ENCODE peak calls at places on chromosomes 3 and 15, in seven cellular contexts. Z is endodermal cell, N is right atrium auricular region, X is left lung, P is Karpas-422, I is ovary, D is HCT116. C is an unnamed sample. For H3K27me3 and H3K4me1, the result is how much of the 10 kb centered on the place peaks cover.

GRCh38 chr3:194686414-194686815 is 732 bp downstream of the FAM43A start:
- DNase-seq in Z (no peak), N (no peak), X (no peak), P (no peak), I (no peak), D (no peak), C (no peak)

GRCh38 chr15:95429345-95429744 is 901.2 kb upstream of the NR2F2 start:
- DNase-seq in Z (no peak), N (no peak), X (no peak), P (no peak), I (no peak), D (no peak), C (no peak)

GRCh38 chr15:36495464-36495863 is 84.0 kb upstream of the CDIN1 start:
- DNase-seq in Z (no peak), N (no peak), X (no peak), P (no peak), I (no peak), D (no peak), C (no peak)

GRCh38 chr3:133536635-133536980 is 36.9 kb upstream of the CDV3 start:
- DNase-seq in Z (no peak), N (no peak), X (no peak), P (no peak), I (no peak), D (no peak), C (no peak)

GRCh38 chr3:31240013-31240412 is 292.7 kb upstream of the STT3B start:
- DNase-seq in Z (no peak), N (no peak), X (no peak), P (no peak), I (no peak), D (no peak), C (no peak)

GRCh38 chr15:71275098-71275497 is 159.8 kb downstream of the THSD4 start:
- DNase-seq in Z (no peak), N (no peak), X (no peak), P (no peak), I (no peak), D (no peak), C (no peak)

GRCh38 chr3:141877911-141878310 is 1.5 kb downstream of the ATP1B3 start:
- DNase-seq in Z (no peak), N (no peak), X (no peak), P (peak), I (no peak), D (no peak), C (no peak)

GRCh38 chr15:40343512-40343911 is 2.8 kb upstream of the CCDC9B start:
- DNase-seq in Z (no peak), N (no peak), X (no peak), P (no peak), I (no peak), D (no peak), C (no peak)

GRCh38 chr3:146640955-146641867 is 36.1 kb upstream of the PLSCR5 start:
- DNase-seq in Z (peak), N (no peak), X (no peak), P (peak), I (no peak), D (peak), C (no peak)

GRCh38 chr15:89377842-89378698 is 43.4 kb upstream of the POLG start:
- DNase-seq in Z (peak), N (no peak), X (peak), P (no peak), I (no peak), D (no peak), C (no peak)
- H3K27me3 ChIP-seq in Z (half or more), N (under half), X (half or more), P (under half), I (under half), D (under half), C (under half)

GRCh38 chr15:80599359-80599758 is 95.8 kb upstream of the ABHD17C start:
- DNase-seq in Z (no peak), N (no peak), X (no peak), P (no peak), I (no peak), D (no peak), C (no peak)
- H3K4me1 ChIP-seq in Z (under half), N (under half), X (under half), P (under half), I (under half), D (under half), C (under half)

DNA sequence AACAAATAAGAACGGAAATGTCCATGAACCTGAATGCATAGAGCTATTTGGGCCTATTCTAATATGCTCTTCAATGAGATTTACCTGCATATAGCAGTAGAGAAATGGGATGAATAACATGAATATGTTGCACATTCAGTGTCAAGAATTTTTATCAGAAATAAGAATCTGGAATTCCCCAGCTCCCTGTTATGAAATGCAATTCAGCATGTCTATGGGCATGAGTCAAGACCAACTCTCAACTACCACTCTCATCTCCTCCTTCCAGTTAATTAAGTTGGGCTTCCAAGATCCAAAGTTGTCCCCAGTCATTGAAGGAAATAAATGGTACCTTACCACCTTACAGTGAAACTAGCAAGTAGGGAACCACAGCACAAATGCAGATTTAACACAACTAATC is 133.7 kb upstream of the ALCAM start:
- DNase-seq in Z (no peak), N (no peak), X (no peak), P (no peak), I (no peak), D (no peak), C (no peak)
- H3K27me3 ChIP-seq in Z (under half), N (under half), X (under half), P (under half), I (under half), D (under half), C (under half)

DNA sequence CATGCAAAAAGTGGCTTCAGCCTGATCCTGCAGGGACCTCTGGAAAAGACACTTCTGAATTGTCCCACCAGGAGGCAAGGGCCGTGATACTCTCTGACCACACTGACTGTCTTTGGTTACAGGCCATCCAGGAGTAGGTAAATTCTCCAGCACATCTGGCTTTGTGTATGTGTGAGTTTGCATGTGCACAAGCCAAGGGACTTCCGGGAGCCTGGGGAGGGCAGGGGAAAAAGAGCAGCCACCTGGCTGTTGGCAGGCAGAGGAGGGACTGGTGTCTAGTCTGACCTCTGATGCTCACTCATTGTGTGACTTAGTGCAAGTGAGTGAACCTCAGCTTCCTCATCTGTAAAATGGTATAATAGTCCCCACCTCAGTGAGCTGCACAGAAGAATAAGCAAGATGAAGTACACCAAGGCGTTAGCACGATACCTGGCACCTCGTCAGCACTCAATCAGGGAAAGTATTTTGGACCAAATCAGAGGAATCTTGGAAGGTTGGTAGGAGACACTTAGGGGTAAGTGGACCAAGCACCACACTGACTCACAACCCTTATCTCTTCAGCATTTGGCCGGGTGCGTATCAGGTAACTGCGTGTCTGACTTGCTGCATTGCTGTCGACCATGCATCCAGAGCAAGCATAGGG is 19.1 kb downstream of the KLHL6 start:
- DNase-seq in Z (peak), N (no peak), X (no peak), P (peak), I (no peak), D (no peak), C (no peak)
- H3K4me1 ChIP-seq in Z (under half), N (under half), X (half or more), P (half or more), I (under half), D (under half), C (half or more)

GRCh38 chr3:32903953-32904352 is 47.5 kb upstream of the CCR4 start:
- DNase-seq in Z (no peak), N (no peak), X (no peak), P (no peak), I (no peak), D (no peak), C (no peak)

GRCh38 chr3:32899265-32899664 is 52.2 kb upstream of the CCR4 start:
- DNase-seq in Z (no peak), N (no peak), X (no peak), P (no peak), I (no peak), D (no peak), C (no peak)

GRCh38 chr3:32897202-32897601 is 54.2 kb upstream of the CCR4 start:
- DNase-seq in Z (no peak), N (no peak), X (no peak), P (no peak), I (no peak), D (no peak), C (no peak)

GRCh38 chr3:32897981-32898623 is 53.3 kb upstream of the CCR4 start:
- DNase-seq in Z (peak), N (no peak), X (no peak), P (no peak), I (no peak), D (no peak), C (no peak)

DNA sequence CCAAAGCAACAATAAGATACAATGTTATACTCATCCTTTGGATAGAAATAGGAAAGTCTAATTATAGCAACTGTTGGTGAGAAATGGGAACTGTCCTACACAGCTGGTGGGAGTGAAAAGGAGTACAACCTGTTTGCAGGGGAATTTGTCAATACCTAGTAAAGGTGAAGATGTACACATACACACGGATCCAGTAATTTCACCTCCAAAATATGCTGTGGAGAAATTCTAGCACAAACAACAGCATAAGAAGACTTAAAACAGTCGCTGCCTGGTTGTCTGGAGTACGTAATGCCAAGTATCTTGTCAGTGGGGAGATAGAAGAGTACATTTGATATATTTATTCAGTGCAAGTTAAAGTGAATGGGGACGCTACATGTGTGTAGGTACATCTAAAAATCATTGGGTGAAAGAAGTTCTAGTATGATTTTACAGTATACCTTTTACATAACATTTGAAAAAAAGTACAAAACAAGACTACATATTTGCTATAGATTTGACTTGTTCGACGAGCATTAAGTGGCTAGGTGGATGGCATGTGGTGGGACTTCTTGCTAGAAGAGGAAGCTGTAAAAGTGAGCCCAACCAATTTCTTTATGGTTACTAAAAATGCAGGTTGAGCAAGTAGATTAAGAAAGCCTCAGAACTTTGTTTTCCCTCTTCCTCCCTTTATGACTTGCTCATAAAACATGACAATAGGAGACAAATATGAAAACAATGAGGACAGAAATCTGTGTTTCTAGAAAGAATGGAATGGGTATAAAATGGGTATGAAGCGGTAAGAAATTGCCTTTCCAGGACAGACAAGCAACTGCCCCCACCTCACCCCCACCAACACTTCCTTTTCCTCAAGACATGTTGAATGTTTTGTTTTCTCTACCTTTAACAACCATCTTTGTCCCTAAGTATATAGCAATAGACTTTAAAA is 50.2 kb upstream of the CCR4 start:
- DNase-seq in Z (no peak), N (no peak), X (no peak), P (no peak), I (no peak), D (no peak), C (no peak)
- H3K27me3 ChIP-seq in Z (under half), N (under half), X (under half), P (under half), I (under half), D (under half), C (under half)

GRCh38 chr15:35307026-35307425 is 221.9 kb upstream of the NANOGP8 start:
- DNase-seq in Z (no peak), N (no peak), X (no peak), P (no peak), I (no peak), D (no peak), C (no peak)
- H3K4me1 ChIP-seq in Z (under half), N (under half), X (under half), P (under half), I (under half), D (under half), C (under half)

DNA sequence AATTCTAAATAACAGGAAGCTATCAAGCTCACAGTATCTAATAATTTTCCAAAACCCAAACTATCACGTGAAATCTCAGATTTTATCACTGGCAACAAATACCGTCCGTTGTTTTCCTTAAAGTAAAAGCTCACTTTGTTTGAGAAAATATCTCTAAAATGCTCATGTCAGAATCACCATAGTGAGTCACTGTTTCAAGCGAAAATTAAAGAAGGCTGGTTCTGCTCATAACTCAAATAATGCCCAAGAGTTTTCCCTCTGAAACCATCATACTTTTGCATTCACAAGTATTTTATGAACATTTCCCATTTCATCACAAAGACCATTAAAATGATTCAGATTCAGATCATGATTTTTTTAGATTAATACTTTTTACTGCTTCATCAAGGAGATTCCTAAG is 50.6 kb downstream of the TBL1XR1 start:
- DNase-seq in Z (no peak), N (no peak), X (no peak), P (no peak), I (no peak), D (no peak), C (no peak)
- H3K27me3 ChIP-seq in Z (under half), N (under half), X (under half), P (under half), I (under half), D (under half), C (under half)

DNA sequence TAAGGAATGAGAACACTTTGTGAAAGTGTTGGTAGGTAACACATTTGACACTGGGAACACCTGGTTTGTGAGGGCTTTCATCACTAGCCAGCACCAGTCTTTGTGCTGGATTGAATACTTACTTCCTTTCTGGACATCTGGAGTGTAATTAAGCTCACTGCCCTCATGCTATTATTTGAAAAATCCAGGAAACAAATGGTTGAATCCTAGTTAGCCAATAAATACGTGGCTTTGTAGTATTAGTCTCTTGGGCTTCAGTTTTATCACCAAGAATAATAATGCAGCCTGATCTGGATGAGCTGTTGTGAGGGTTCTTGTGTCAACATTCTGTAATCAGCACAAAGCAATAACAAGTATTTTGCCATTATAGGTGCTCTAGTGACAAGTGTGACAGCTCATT is 12.9 kb downstream of the CCDC80 start:
- DNase-seq in Z (no peak), N (no peak), X (no peak), P (no peak), I (no peak), D (no peak), C (no peak)
- H3K4me1 ChIP-seq in Z (under half), N (under half), X (under half), P (under half), I (under half), D (under half), C (under half)

GRCh38 chr15:78676424-78677110 is 35.6 kb upstream of the CHRNB4 start:
- DNase-seq in Z (peak), N (no peak), X (no peak), P (no peak), I (no peak), D (no peak), C (no peak)

GRCh38 chr15:78682013-78682651 is 41.1 kb upstream of the CHRNB4 start:
- DNase-seq in Z (no peak), N (no peak), X (no peak), P (no peak), I (no peak), D (no peak), C (no peak)

GRCh38 chr15:78680416-78681068 is 39.5 kb upstream of the CHRNB4 start:
- DNase-seq in Z (peak), N (no peak), X (no peak), P (no peak), I (no peak), D (no peak), C (no peak)

GRCh38 chr15:78681306-78682012 is 40.4 kb upstream of the CHRNB4 start:
- DNase-seq in Z (peak), N (no peak), X (no peak), P (no peak), I (no peak), D (no peak), C (no peak)

GRCh38 chr15:78679089-78679511 is 38.1 kb upstream of the CHRNB4 start:
- DNase-seq in Z (peak), N (no peak), X (no peak), P (no peak), I (no peak), D (no peak), C (no peak)
- H3K27me3 ChIP-seq in Z (under half), N (under half), X (under half), P (under half), I (under half), D (under half), C (under half)

DNA sequence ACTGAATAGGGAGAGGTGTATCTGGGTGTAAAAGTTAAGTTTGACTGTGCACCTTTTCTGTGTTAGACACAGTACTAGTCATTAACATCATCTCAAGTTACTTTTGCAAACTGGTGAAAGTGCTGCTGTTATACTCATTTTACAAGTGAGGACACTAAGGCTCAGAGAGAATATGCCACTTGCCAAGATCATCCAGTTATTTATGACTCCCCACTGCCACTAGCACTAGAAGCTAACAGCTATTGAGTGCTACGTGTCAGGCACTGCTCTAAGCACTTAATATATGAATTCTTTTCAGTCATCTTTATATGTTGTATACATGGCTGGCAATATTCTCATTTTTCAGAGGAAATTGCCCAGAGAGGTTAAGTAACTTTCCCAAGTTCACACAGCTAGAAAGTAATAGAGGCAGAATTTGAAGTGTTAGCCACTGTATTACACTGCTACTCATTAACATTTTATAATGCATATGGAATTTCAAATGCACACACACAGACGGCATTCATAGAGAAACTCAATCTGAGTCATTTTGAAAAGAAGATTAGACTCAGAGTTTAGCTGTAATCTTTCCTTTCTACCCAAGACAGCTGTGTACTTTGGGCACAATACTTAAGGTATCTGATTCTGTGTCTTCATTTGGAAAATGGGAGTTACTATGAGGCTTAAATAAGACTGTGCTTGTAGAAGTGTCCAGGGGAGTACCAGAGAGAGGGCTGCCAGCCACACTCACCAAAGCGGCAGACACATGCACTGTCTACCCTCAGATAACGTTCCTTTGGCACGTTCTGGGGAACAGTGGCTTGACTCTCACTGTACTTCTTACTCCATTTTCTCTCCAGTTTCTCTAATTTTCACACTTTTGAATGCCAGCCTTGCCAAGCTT is 1.3 kb upstream of the MASP1 start:
- DNase-seq in Z (no peak), N (no peak), X (no peak), P (no peak), I (no peak), D (no peak), C (no peak)
- H3K4me1 ChIP-seq in Z (under half), N (under half), X (under half), P (under half), I (under half), D (under half), C (under half)

C was measured in CD4-positive, alpha-beta memory T cell.